ENCODE peak calls at places on chromosomes 13 and 19, in ten cellular contexts. B, S, X, D, G, C, L, E, P and K are unnamed samples.

GRCh38 chr19:35856001-35856400 is 710 bp upstream of the KIRREL2 start:
- DNase-seq in B (no peak), S (no peak), X (no peak), D (no peak), G (no peak), C (peak; percentile 34), L (no peak), E (no peak), P (no peak), K (no peak)

GRCh38 chr13:84431646-84432045 is 549.4 kb upstream of the SLITRK1 start:
- DNase-seq in B (peak; percentile 57), S (no peak), X (no peak), D (no peak), G (no peak), C (no peak), L (no peak), E (no peak), P (no peak), K (peak; percentile 43)

GRCh38 chr13:67619346-67619745 is 389.2 kb upstream of the PCDH9 start:
- DNase-seq in B (peak; percentile 41), S (no peak), X (no peak), D (no peak), G (no peak), C (no peak), L (no peak), E (no peak), P (no peak), K (peak; percentile 11)

GRCh38 chr19:10744222-10744847 is 26.5 kb downstream of the DNM2 start:
- DNase-seq in B (no peak), S (no peak), X (no peak), D (no peak), G (no peak), C (no peak), L (no peak), E (no peak), P (no peak), K (no peak)

GRCh38 chr13:72726721-72727416 is 560 bp downstream of the MZT1 start:
- DNase-seq in B (peak; percentile 55), S (peak; percentile 30), X (peak; percentile 4), D (peak; percentile 31), G (peak; percentile 9), C (peak; percentile 32), L (peak; percentile 85), E (peak; percentile 43), P (peak; percentile 69), K (no peak)

GRCh38 chr13:114002009-114002544 is 28.2 kb upstream of the C13orf46 start:
- DNase-seq in B (no peak), S (no peak), X (no peak), D (no peak), G (no peak), C (no peak), L (no peak), E (no peak), P (no peak), K (peak; percentile 52)

GRCh38 chr13:53473397-53473796 is 444.8 kb downstream of the OLFM4 start:
- DNase-seq in B (no peak), S (no peak), X (no peak), D (no peak), G (no peak), C (no peak), L (no peak), E (no peak), P (no peak), K (no peak)

GRCh38 chr13:26202365-26202972 is 19.6 kb downstream of the RNF6 start:
- DNase-seq in B (peak; percentile 39), S (no peak), X (no peak), D (no peak), G (no peak), C (no peak), L (no peak), E (no peak), P (no peak), K (peak; percentile 73)

GRCh38 chr19:17332677-17333581 is 1.7 kb downstream of the ANO8 start:
- DNase-seq in B (peak; percentile 42), S (no peak), X (no peak), D (no peak), G (no peak), C (no peak), L (no peak), E (no peak), P (peak; percentile 98), K (peak; percentile 75)

GRCh38 chr19:49362048-49362925 is at the start of gene TEAD2:
- DNase-seq in B (peak; percentile 83), S (peak; percentile 75), X (no peak), D (no peak), G (no peak), C (peak; percentile 84), L (peak; percentile 87), E (peak; percentile 27), P (peak; percentile 51), K (peak; percentile 19)

GRCh38 chr13:78478183-78478582 is 125.2 kb downstream of the POU4F1 start:
- DNase-seq in B (no peak), S (no peak), X (no peak), D (no peak), G (no peak), C (no peak), L (no peak), E (no peak), P (no peak), K (no peak)

GRCh38 chr19:46950526-46951235 is 69.0 kb upstream of the NPAS1 start:
- DNase-seq in B (no peak), S (no peak), X (no peak), D (no peak), G (no peak), C (no peak), L (no peak), E (no peak), P (no peak), K (no peak)

GRCh38 chr13:62040806-62041205 is 625.2 kb upstream of the PCDH20 start:
- DNase-seq in B (no peak), S (no peak), X (no peak), D (no peak), G (no peak), C (no peak), L (no peak), E (no peak), P (no peak), K (no peak)

GRCh38 chr13:25692156-25692555 is 320.4 kb downstream of the ATP8A2 start:
- DNase-seq in B (no peak), S (no peak), X (no peak), D (no peak), G (no peak), C (no peak), L (no peak), E (no peak), P (no peak), K (no peak)

GRCh38 chr19:58227964-58228583 is 640 bp upstream of the ZNF544 start:
- DNase-seq in B (no peak), S (no peak), X (no peak), D (no peak), G (no peak), C (no peak), L (no peak), E (no peak), P (no peak), K (no peak)

GRCh38 chr19:38862321-38863059 is 12.7 kb upstream of the HNRNPL start:
- DNase-seq in B (peak; percentile 48), S (no peak), X (no peak), D (peak; percentile 83), G (no peak), C (no peak), L (no peak), E (no peak), P (peak; percentile 91), K (peak; percentile 81)

GRCh38 chr19:1884291-1884718 is 991 bp downstream of the ABHD17A start:
- DNase-seq in B (no peak), S (no peak), X (no peak), D (no peak), G (no peak), C (no peak), L (no peak), E (no peak), P (no peak), K (no peak)

GRCh38 chr19:44741258-44741731 is 7.2 kb upstream of the BCL3 start:
- DNase-seq in B (no peak), S (no peak), X (no peak), D (peak; percentile 59), G (no peak), C (no peak), L (no peak), E (no peak), P (no peak), K (peak; percentile 49)

GRCh38 chr13:99269627-99270252 is 11.6 kb upstream of the GPR18 start:
- DNase-seq in B (peak; percentile 82), S (no peak), X (no peak), D (no peak), G (no peak), C (no peak), L (no peak), E (no peak), P (no peak), K (peak; percentile 71)

GRCh38 chr19:13120817-13121216 is 2.8 kb downstream of the NACC1 start:
- DNase-seq in B (peak; percentile 52), S (no peak), X (no peak), D (no peak), G (no peak), C (no peak), L (no peak), E (no peak), P (no peak), K (peak; percentile 93)

GRCh38 chr13:59269476-59269875 is 894.3 kb downstream of the DIAPH3 start:
- DNase-seq in B (peak; percentile 0), S (no peak), X (no peak), D (no peak), G (no peak), C (no peak), L (no peak), E (no peak), P (no peak), K (peak; percentile 93)

GRCh38 chr19:47523473-47523872 is 8.6 kb upstream of the NAPA start:
- DNase-seq in B (no peak), S (no peak), X (no peak), D (no peak), G (no peak), C (no peak), L (no peak), E (no peak), P (peak; percentile 78), K (no peak)